ENCODE peak calls at places on chromosomes 4 and X, in four cellular contexts. One of them, this sample, is unnamed.
A peak's percentile ranks its signal among the peaks of the same experiment; 100 is the strongest.

GRCh38 chr4:54082168-54082567 is 17.8 kb upstream of the CHIC2 start:
- DNase-seq in SK-N-SH: no peak
- DNase-seq in ovary: no peak
- DNase-seq in CD8-positive, alpha-beta T cell: no peak
- DNase-seq in this sample: no peak

GRCh38 chr4:111960241-111960667 is 185.0 kb upstream of the FAM241A start:
- DNase-seq in SK-N-SH: no peak
- DNase-seq in CD8-positive, alpha-beta T cell: no peak
- DNase-seq in ovary: no peak
- DNase-seq in this sample: no peak

GRCh38 chr4:156781852-156782251 is 189.7 kb downstream of the PDGFC start:
- DNase-seq in ovary: no peak
- DNase-seq in CD8-positive, alpha-beta T cell: no peak
- DNase-seq in SK-N-SH: no peak
- DNase-seq in this sample: no peak

GRCh38 chrX:106999002-106999975 is 723 bp downstream of the MORC4 start:
- DNase-seq in ovary: peak; percentile 49
- DNase-seq in SK-N-SH: peak; percentile 54
- DNase-seq in CD8-positive, alpha-beta T cell: peak; percentile 7
- DNase-seq in this sample: peak; percentile 24

GRCh38 chr4:107834241-107834856 is 9.6 kb downstream of the SGMS2 start:
- DNase-seq in SK-N-SH: no peak
- DNase-seq in ovary: no peak
- DNase-seq in CD8-positive, alpha-beta T cell: no peak
- DNase-seq in this sample: no peak

GRCh38 chr4:6307891-6308290 is 38.2 kb downstream of the WFS1 start:
- DNase-seq in SK-N-SH: no peak
- DNase-seq in ovary: no peak
- DNase-seq in CD8-positive, alpha-beta T cell: no peak
- DNase-seq in this sample: no peak

GRCh38 chrX:135431886-135432285 is 10.1 kb downstream of the SMIM10L2A start:
- DNase-seq in ovary: no peak
- DNase-seq in CD8-positive, alpha-beta T cell: no peak
- DNase-seq in SK-N-SH: no peak
- DNase-seq in this sample: no peak

GRCh38 chrX:1012678-1013300 is 199.7 kb downstream of the CRLF2 start:
- DNase-seq in CD8-positive, alpha-beta T cell: no peak
- DNase-seq in ovary: no peak
- DNase-seq in SK-N-SH: no peak
- DNase-seq in this sample: no peak

GRCh38 chr4:27357283-27357682 is 496.6 kb downstream of the STIM2 start:
- DNase-seq in ovary: no peak
- DNase-seq in SK-N-SH: no peak
- DNase-seq in CD8-positive, alpha-beta T cell: no peak
- DNase-seq in this sample: no peak

GRCh38 chr4:105305019-105305836 is 158.6 kb downstream of the TET2 start:
- DNase-seq in CD8-positive, alpha-beta T cell: no peak
- DNase-seq in ovary: no peak
- DNase-seq in SK-N-SH: no peak
- DNase-seq in this sample: no peak

GRCh38 chr4:101183224-101183623 is 164.1 kb downstream of the PPP3CA start:
- DNase-seq in ovary: no peak
- DNase-seq in SK-N-SH: no peak
- DNase-seq in CD8-positive, alpha-beta T cell: no peak
- DNase-seq in this sample: no peak

GRCh38 chrX:41779058-41779564 is 55.1 kb downstream of the GPR82 start:
- DNase-seq in CD8-positive, alpha-beta T cell: no peak
- DNase-seq in ovary: no peak
- DNase-seq in SK-N-SH: no peak
- DNase-seq in this sample: no peak

GRCh38 chr4:152503606-152504290 is 32.1 kb downstream of the FBXW7 start:
- DNase-seq in SK-N-SH: no peak
- DNase-seq in CD8-positive, alpha-beta T cell: no peak
- DNase-seq in ovary: no peak
- DNase-seq in this sample: no peak

GRCh38 chr4:6688879-6689505 is 4.7 kb upstream of the S100P start:
- DNase-seq in ovary: peak; percentile 64
- DNase-seq in CD8-positive, alpha-beta T cell: peak; percentile 72
- DNase-seq in SK-N-SH: no peak
- DNase-seq in this sample: no peak

GRCh38 chrX:43971966-43972961 is 926 bp downstream of the NDP start:
- DNase-seq in CD8-positive, alpha-beta T cell: no peak
- DNase-seq in SK-N-SH: no peak
- DNase-seq in ovary: no peak
- DNase-seq in this sample: no peak

GRCh38 chrX:64229145-64229544 is 1.3 kb downstream of the ASB12 start:
- DNase-seq in SK-N-SH: no peak
- DNase-seq in CD8-positive, alpha-beta T cell: no peak
- DNase-seq in ovary: no peak
- DNase-seq in this sample: no peak

GRCh38 chr4:10619220-10619619 is 65.3 kb downstream of the CLNK start:
- DNase-seq in SK-N-SH: no peak
- DNase-seq in CD8-positive, alpha-beta T cell: no peak
- DNase-seq in ovary: no peak
- DNase-seq in this sample: no peak

GRCh38 chr4:108885211-108885610 is 122.4 kb upstream of the ETNPPL start:
- DNase-seq in CD8-positive, alpha-beta T cell: no peak
- DNase-seq in SK-N-SH: no peak
- DNase-seq in ovary: no peak
- DNase-seq in this sample: no peak

GRCh38 chr4:6608758-6609414 is 31.6 kb upstream of the MRFAP1 start:
- DNase-seq in CD8-positive, alpha-beta T cell: no peak
- DNase-seq in SK-N-SH: no peak
- DNase-seq in ovary: no peak
- DNase-seq in this sample: no peak

GRCh38 chr4:122777846-122778501 is 45.5 kb downstream of the BBS12 start:
- DNase-seq in ovary: no peak
- DNase-seq in CD8-positive, alpha-beta T cell: no peak
- DNase-seq in SK-N-SH: no peak
- DNase-seq in this sample: no peak

GRCh38 chr4:42656986-42657792 is at the start of gene ATP8A1:
- DNase-seq in SK-N-SH: peak; percentile 99
- DNase-seq in ovary: peak; percentile 93
- DNase-seq in CD8-positive, alpha-beta T cell: peak; percentile 90
- DNase-seq in this sample: peak; percentile 93
- TF ChIP-seq CTCF in SK-N-SH: no peak
- TF ChIP-seq CTCF in ovary: no peak
- TF ChIP-seq CTCF in CD8-positive, alpha-beta T cell: no peak
- TF ChIP-seq CTCF in this sample: no peak

GRCh38 chr4:153792007-153792892 is 3.4 kb upstream of the SFRP2 start:
- DNase-seq in ovary: no peak
- DNase-seq in CD8-positive, alpha-beta T cell: no peak
- DNase-seq in SK-N-SH: peak; percentile 82
- DNase-seq in this sample: no peak
- TF ChIP-seq CTCF in ovary: no peak
- TF ChIP-seq CTCF in CD8-positive, alpha-beta T cell: no peak
- TF ChIP-seq CTCF in SK-N-SH: peak; percentile 50
- TF ChIP-seq CTCF in this sample: no peak

DNA sequence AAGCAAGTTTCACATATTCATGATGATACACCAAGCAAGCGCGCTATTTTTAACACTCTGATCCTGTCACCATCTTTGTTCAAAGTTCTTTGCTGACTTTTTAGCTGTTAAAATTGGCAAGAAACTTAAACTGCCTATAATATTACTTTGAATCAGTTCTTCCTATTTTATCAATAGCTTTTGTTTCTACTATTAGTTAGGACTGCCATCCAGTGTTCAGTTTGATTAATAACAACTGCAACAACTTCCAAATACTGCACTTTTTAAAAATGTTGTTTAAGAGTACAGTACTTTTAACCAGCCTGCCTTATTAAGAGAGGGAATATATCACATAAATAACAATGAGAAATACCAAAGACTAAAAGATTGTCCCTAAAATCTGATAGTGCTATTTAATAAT is 614.3 kb downstream of the FAM133A start:
- DNase-seq in CD8-positive, alpha-beta T cell: no peak
- DNase-seq in ovary: no peak
- DNase-seq in SK-N-SH: no peak
- DNase-seq in this sample: no peak
- TF ChIP-seq CTCF in CD8-positive, alpha-beta T cell: no peak
- TF ChIP-seq CTCF in ovary: no peak
- TF ChIP-seq CTCF in SK-N-SH: peak; percentile 36
- TF ChIP-seq CTCF in this sample: no peak

GRCh38 chr4:88054909-88055308 is 47.5 kb downstream of the PKD2 start:
- DNase-seq in SK-N-SH: peak; percentile 20
- DNase-seq in CD8-positive, alpha-beta T cell: no peak
- DNase-seq in ovary: no peak
- DNase-seq in this sample: no peak
- TF ChIP-seq CTCF in SK-N-SH: peak; percentile 59
- TF ChIP-seq CTCF in CD8-positive, alpha-beta T cell: no peak
- TF ChIP-seq CTCF in ovary: no peak
- TF ChIP-seq CTCF in this sample: no peak

GRCh38 chrX:152601848-152602616 is 35.7 kb upstream of the GABRQ start:
- DNase-seq in SK-N-SH: peak; percentile 6
- DNase-seq in ovary: no peak
- DNase-seq in CD8-positive, alpha-beta T cell: no peak
- DNase-seq in this sample: no peak
- TF ChIP-seq CTCF in SK-N-SH: peak; percentile 38
- TF ChIP-seq CTCF in ovary: no peak
- TF ChIP-seq CTCF in CD8-positive, alpha-beta T cell: no peak
- TF ChIP-seq CTCF in this sample: no peak

DNA sequence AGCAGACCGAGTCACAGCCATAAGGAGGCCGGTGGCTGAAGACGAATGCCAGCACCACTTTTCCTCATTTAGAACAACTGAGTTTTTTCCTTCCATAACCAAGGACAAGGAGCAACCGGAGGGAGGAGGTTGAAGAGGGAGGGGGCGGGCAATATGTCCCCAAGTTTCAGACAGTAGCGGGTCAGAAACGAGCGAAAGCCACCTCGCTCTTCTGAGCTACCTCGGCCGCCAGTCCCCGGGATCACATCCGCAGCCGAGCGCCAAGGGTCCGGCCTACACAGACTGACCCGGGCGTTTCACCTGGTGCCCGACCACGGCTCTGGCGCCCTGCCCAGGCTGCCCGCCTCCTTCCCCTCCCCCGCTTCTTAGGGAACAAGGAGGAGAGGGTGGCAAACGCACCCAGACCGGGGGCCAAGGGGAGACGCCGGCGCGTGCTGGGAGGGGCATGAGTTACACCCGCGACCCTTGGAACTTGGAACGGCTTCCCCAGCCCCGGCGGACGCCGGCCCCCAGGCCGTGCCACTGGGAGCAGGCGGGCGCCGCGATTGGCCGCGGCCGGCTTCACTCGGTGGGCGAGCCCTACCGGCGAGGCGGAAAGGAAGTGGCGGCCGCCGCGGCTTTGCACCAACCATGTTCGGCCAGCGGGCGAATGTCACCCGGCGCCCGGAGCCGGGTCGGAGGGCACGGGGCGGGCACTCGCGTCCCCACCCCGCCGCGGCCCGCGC is 1.6 kb downstream of the IRF2 start:
- DNase-seq in SK-N-SH: peak; percentile 87
- DNase-seq in CD8-positive, alpha-beta T cell: peak; percentile 28
- DNase-seq in ovary: peak; percentile 81
- DNase-seq in this sample: peak; percentile 70
- TF ChIP-seq CTCF in SK-N-SH: no peak
- TF ChIP-seq CTCF in CD8-positive, alpha-beta T cell: no peak
- TF ChIP-seq CTCF in ovary: no peak
- TF ChIP-seq CTCF in this sample: no peak

GRCh38 chr4:39626261-39626660 is 12.4 kb downstream of the SMIM14 start:
- DNase-seq in SK-N-SH: no peak
- DNase-seq in CD8-positive, alpha-beta T cell: no peak
- DNase-seq in ovary: no peak
- DNase-seq in this sample: no peak

GRCh38 chr4:39616651-39617050 is 22.0 kb downstream of the SMIM14 start:
- DNase-seq in ovary: no peak
- DNase-seq in SK-N-SH: no peak
- DNase-seq in CD8-positive, alpha-beta T cell: no peak
- DNase-seq in this sample: no peak

GRCh38 chr4:39617534-39617933 is 21.1 kb downstream of the SMIM14 start:
- DNase-seq in CD8-positive, alpha-beta T cell: no peak
- DNase-seq in SK-N-SH: no peak
- DNase-seq in ovary: no peak
- DNase-seq in this sample: no peak

GRCh38 chr4:39620551-39620950 is 18.1 kb downstream of the SMIM14 start:
- DNase-seq in SK-N-SH: no peak
- DNase-seq in CD8-positive, alpha-beta T cell: no peak
- DNase-seq in ovary: no peak
- DNase-seq in this sample: no peak

DNA sequence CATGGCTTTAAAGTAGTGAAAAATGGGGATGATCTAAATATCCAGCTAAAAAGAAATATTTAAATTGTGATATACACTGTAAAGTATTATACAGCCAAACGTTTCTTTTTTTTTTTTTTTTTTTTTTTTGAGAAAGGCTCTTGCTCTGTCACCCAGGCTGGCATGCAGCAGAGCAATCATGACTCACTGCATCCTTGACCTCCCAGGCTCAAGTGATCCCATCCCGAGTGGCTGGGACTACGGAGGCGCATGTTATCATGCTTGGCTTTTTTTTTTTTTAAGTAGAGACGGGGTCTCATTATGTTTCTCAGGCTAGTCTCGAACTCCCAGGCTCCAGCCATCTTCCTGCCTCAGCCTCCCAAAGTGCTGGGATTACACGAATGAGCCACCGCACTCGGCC is 17.1 kb downstream of the SMIM14 start:
- DNase-seq in CD8-positive, alpha-beta T cell: no peak
- DNase-seq in SK-N-SH: no peak
- DNase-seq in ovary: peak; percentile 56
- DNase-seq in this sample: no peak
- TF ChIP-seq CTCF in CD8-positive, alpha-beta T cell: no peak
- TF ChIP-seq CTCF in SK-N-SH: no peak
- TF ChIP-seq CTCF in ovary: no peak
- TF ChIP-seq CTCF in this sample: no peak

GRCh38 chr4:23902203-23902602 is 12.4 kb upstream of the PPARGC1A start:
- DNase-seq in SK-N-SH: no peak
- DNase-seq in ovary: no peak
- DNase-seq in CD8-positive, alpha-beta T cell: no peak
- DNase-seq in this sample: no peak
- TF ChIP-seq CTCF in SK-N-SH: peak; percentile 23
- TF ChIP-seq CTCF in ovary: no peak
- TF ChIP-seq CTCF in CD8-positive, alpha-beta T cell: no peak
- TF ChIP-seq CTCF in this sample: no peak